ENCODE peak calls at places on chromosome 18, in five cellular contexts. One of them, this sample, is unnamed.

GRCh38 chr18:70197844-70198243 is 7.6 kb downstream of the RTTN start:
- DNase-seq in DND-41: no peak
- DNase-seq in BE2C: no peak
- DNase-seq in endothelial cell of umbilical vein: no peak
- DNase-seq in stomach: no peak
- DNase-seq in this sample: no peak

GRCh38 chr18:79615586-79615985 is 64.0 kb upstream of the CTDP1 start:
- DNase-seq in DND-41: no peak
- DNase-seq in BE2C: no peak
- DNase-seq in endothelial cell of umbilical vein: no peak
- DNase-seq in stomach: no peak
- DNase-seq in this sample: no peak

GRCh38 chr18:55124078-55124477 is 164.8 kb upstream of the CCDC68 start:
- DNase-seq in DND-41: no peak
- DNase-seq in BE2C: no peak
- DNase-seq in endothelial cell of umbilical vein: no peak
- DNase-seq in stomach: no peak
- DNase-seq in this sample: no peak

GRCh38 chr18:51321696-51322095 is 124.2 kb upstream of the MEX3C start:
- DNase-seq in DND-41: no peak
- DNase-seq in BE2C: no peak
- DNase-seq in endothelial cell of umbilical vein: no peak
- DNase-seq in stomach: no peak
- DNase-seq in this sample: no peak

GRCh38 chr18:63132819-63133200 is 186.8 kb downstream of the BCL2 start:
- DNase-seq in DND-41: no peak
- DNase-seq in BE2C: no peak
- DNase-seq in endothelial cell of umbilical vein: no peak
- DNase-seq in stomach: peak; percentile 41
- DNase-seq in this sample: no peak

GRCh38 chr18:24273596-24273995 is 124.0 kb downstream of the OSBPL1A start:
- DNase-seq in DND-41: no peak
- DNase-seq in BE2C: no peak
- DNase-seq in endothelial cell of umbilical vein: no peak
- DNase-seq in stomach: no peak
- DNase-seq in this sample: no peak

GRCh38 chr18:9757851-9758587 is 49.9 kb downstream of the RAB31 start:
- DNase-seq in DND-41: no peak
- DNase-seq in BE2C: no peak
- DNase-seq in endothelial cell of umbilical vein: no peak
- DNase-seq in stomach: no peak
- DNase-seq in this sample: peak; percentile 34

GRCh38 chr18:34122724-34123334 is 101.9 kb downstream of the NOL4 start:
- DNase-seq in DND-41: peak; percentile 38
- DNase-seq in BE2C: peak; percentile 10
- DNase-seq in endothelial cell of umbilical vein: peak; percentile 56
- DNase-seq in stomach: peak; percentile 34
- DNase-seq in this sample: peak; percentile 66

GRCh38 chr18:51724790-51725721 is 527.6 kb upstream of the MEX3C start:
- DNase-seq in DND-41: no peak
- DNase-seq in BE2C: no peak
- DNase-seq in endothelial cell of umbilical vein: no peak
- DNase-seq in stomach: no peak
- DNase-seq in this sample: no peak

GRCh38 chr18:2337552-2338141 is 233.7 kb downstream of the METTL4 start:
- DNase-seq in DND-41: peak; percentile 45
- DNase-seq in BE2C: peak; percentile 23
- DNase-seq in endothelial cell of umbilical vein: peak; percentile 27
- DNase-seq in stomach: peak; percentile 42
- DNase-seq in this sample: peak; percentile 85

GRCh38 chr18:76401496-76401895 is 93.5 kb downstream of the ZNF516 start:
- DNase-seq in DND-41: no peak
- DNase-seq in BE2C: no peak
- DNase-seq in endothelial cell of umbilical vein: no peak
- DNase-seq in stomach: no peak
- DNase-seq in this sample: no peak

GRCh38 chr18:22432672-22433137 is 15.0 kb upstream of the CTAGE1 start:
- DNase-seq in DND-41: no peak
- DNase-seq in BE2C: peak; percentile 18
- DNase-seq in endothelial cell of umbilical vein: peak; percentile 93
- DNase-seq in stomach: peak; percentile 82
- DNase-seq in this sample: no peak

GRCh38 chr18:36372902-36373301 is 75.4 kb downstream of the FHOD3 start:
- DNase-seq in DND-41: no peak
- DNase-seq in BE2C: no peak
- DNase-seq in endothelial cell of umbilical vein: no peak
- DNase-seq in stomach: no peak
- DNase-seq in this sample: no peak

GRCh38 chr18:56721031-56721430 is 69.9 kb downstream of the WDR7 start:
- DNase-seq in DND-41: no peak
- DNase-seq in BE2C: no peak
- DNase-seq in endothelial cell of umbilical vein: no peak
- DNase-seq in stomach: no peak
- DNase-seq in this sample: no peak

GRCh38 chr18:79393626-79394401 is 1.9 kb upstream of the NFATC1 start:
- DNase-seq in DND-41: peak; percentile 46
- DNase-seq in BE2C: peak; percentile 42
- DNase-seq in endothelial cell of umbilical vein: peak; percentile 94
- DNase-seq in stomach: peak; percentile 83
- DNase-seq in this sample: peak; percentile 88

GRCh38 chr18:32470136-32470712 is 458 bp downstream of the GAREM1 start:
- DNase-seq in DND-41: no peak
- DNase-seq in BE2C: peak; percentile 7
- DNase-seq in endothelial cell of umbilical vein: peak; percentile 42
- DNase-seq in stomach: peak; percentile 45
- DNase-seq in this sample: peak; percentile 71

GRCh38 chr18:13580351-13580750 is 146.0 kb downstream of the FAM210A start:
- DNase-seq in DND-41: no peak
- DNase-seq in BE2C: no peak
- DNase-seq in endothelial cell of umbilical vein: no peak
- DNase-seq in stomach: no peak
- DNase-seq in this sample: peak; percentile 44

GRCh38 chr18:13582283-13582682 is 144.1 kb downstream of the FAM210A start:
- DNase-seq in DND-41: no peak
- DNase-seq in BE2C: no peak
- DNase-seq in endothelial cell of umbilical vein: no peak
- DNase-seq in stomach: no peak
- DNase-seq in this sample: no peak

GRCh38 chr18:13581055-13581454 is 145.3 kb downstream of the FAM210A start:
- DNase-seq in DND-41: no peak
- DNase-seq in BE2C: no peak
- DNase-seq in endothelial cell of umbilical vein: no peak
- DNase-seq in stomach: no peak
- DNase-seq in this sample: no peak

GRCh38 chr18:13579874-13580273 is 146.5 kb downstream of the FAM210A start:
- DNase-seq in DND-41: no peak
- DNase-seq in BE2C: no peak
- DNase-seq in endothelial cell of umbilical vein: no peak
- DNase-seq in stomach: no peak
- DNase-seq in this sample: no peak

DNA sequence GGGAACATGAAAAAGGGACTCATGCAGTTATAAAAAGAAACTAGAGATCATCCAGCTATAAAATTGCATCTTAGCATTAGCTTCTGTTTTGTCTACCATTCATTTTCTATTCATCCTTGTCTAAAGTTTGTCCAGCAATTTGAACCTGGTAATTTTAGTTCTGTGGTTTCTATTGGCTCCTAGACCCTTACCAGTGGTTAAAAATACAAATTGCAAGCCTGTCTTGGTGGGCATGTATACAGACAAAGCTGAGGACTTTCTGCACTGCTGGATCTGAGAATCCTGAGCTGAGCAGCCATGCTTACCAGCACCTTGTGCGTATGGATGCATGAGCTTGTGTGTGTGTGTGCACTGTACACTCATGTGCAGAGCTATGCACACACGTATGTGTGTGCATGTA is 144.9 kb downstream of the FAM210A start:
- DNase-seq in DND-41: no peak
- DNase-seq in BE2C: no peak
- DNase-seq in endothelial cell of umbilical vein: no peak
- DNase-seq in stomach: no peak
- DNase-seq in this sample: peak; percentile 6
- H3K4me1 ChIP-seq in DND-41: peaks cover 36% of the 10 kb centered on the region
- H3K4me1 ChIP-seq in BE2C: peaks cover 13% of the 10 kb centered on the region
- H3K4me1 ChIP-seq in endothelial cell of umbilical vein: no peaks in the 10 kb centered on the region
- H3K4me1 ChIP-seq in stomach: peaks cover 49% of the 10 kb centered on the region
- H3K4me1 ChIP-seq in this sample: no peaks in the 10 kb centered on the region

GRCh38 chr18:12890500-12890899 is 6.5 kb upstream of the PTPN2 start:
- DNase-seq in DND-41: no peak
- DNase-seq in BE2C: no peak
- DNase-seq in endothelial cell of umbilical vein: no peak
- DNase-seq in stomach: no peak
- DNase-seq in this sample: no peak
- TF ChIP-seq CTCF in DND-41: peak; percentile 51
- TF ChIP-seq CTCF in BE2C: peak; percentile 30
- TF ChIP-seq CTCF in endothelial cell of umbilical vein: no peak
- TF ChIP-seq CTCF in stomach: no peak
- TF ChIP-seq CTCF in this sample: peak; percentile 51

GRCh38 chr18:58990720-58991119 is 126.0 kb downstream of the ZNF532 start:
- DNase-seq in DND-41: no peak
- DNase-seq in BE2C: no peak
- DNase-seq in endothelial cell of umbilical vein: no peak
- DNase-seq in stomach: no peak
- DNase-seq in this sample: peak; percentile 56

GRCh38 chr18:58991127-58991798 is 126.6 kb downstream of the ZNF532 start:
- DNase-seq in DND-41: no peak
- DNase-seq in BE2C: no peak
- DNase-seq in endothelial cell of umbilical vein: peak; percentile 60
- DNase-seq in stomach: no peak
- DNase-seq in this sample: no peak

GRCh38 chr18:58995663-58996062 is 131.0 kb downstream of the ZNF532 start:
- DNase-seq in DND-41: no peak
- DNase-seq in BE2C: no peak
- DNase-seq in endothelial cell of umbilical vein: no peak
- DNase-seq in stomach: no peak
- DNase-seq in this sample: no peak

GRCh38 chr18:58993260-58993659 is 128.6 kb downstream of the ZNF532 start:
- DNase-seq in DND-41: no peak
- DNase-seq in BE2C: no peak
- DNase-seq in endothelial cell of umbilical vein: peak; percentile 92
- DNase-seq in stomach: no peak
- DNase-seq in this sample: no peak

GRCh38 chr18:58992301-58993231 is 127.9 kb downstream of the ZNF532 start:
- DNase-seq in DND-41: no peak
- DNase-seq in BE2C: no peak
- DNase-seq in endothelial cell of umbilical vein: peak; percentile 91
- DNase-seq in stomach: no peak
- DNase-seq in this sample: peak; percentile 31
- H3K4me1 ChIP-seq in DND-41: no peaks in the 10 kb centered on the region
- H3K4me1 ChIP-seq in BE2C: no peaks in the 10 kb centered on the region
- H3K4me1 ChIP-seq in endothelial cell of umbilical vein: peaks cover 43% of the 10 kb centered on the region
- H3K4me1 ChIP-seq in stomach: peaks cover 21% of the 10 kb centered on the region
- H3K4me1 ChIP-seq in this sample: no peaks in the 10 kb centered on the region

DNA sequence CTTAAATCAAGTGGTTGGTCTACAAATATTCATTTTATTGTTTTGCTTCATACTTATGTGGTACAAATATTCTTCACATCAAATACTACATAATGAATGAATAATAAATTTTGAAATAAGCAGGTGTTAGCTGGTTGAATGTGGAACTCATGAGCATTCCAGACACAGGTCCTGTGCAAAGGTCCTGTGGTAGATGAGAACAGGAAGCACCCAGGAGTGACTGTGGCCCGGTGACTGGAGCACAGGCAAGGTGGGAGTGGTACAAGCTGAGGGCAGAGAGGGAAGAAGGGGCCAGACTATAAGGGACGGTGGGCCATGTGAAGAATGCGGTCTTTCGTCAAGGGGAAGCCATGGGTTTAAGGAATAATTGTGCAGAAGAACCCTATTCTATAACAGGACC is 26.2 kb upstream of the LOXHD1 start:
- DNase-seq in DND-41: no peak
- DNase-seq in BE2C: no peak
- DNase-seq in endothelial cell of umbilical vein: no peak
- DNase-seq in stomach: no peak
- DNase-seq in this sample: no peak
- TF ChIP-seq CTCF in DND-41: no peak
- TF ChIP-seq CTCF in BE2C: no peak
- TF ChIP-seq CTCF in endothelial cell of umbilical vein: no peak
- TF ChIP-seq CTCF in stomach: no peak
- TF ChIP-seq CTCF in this sample: no peak

DNA sequence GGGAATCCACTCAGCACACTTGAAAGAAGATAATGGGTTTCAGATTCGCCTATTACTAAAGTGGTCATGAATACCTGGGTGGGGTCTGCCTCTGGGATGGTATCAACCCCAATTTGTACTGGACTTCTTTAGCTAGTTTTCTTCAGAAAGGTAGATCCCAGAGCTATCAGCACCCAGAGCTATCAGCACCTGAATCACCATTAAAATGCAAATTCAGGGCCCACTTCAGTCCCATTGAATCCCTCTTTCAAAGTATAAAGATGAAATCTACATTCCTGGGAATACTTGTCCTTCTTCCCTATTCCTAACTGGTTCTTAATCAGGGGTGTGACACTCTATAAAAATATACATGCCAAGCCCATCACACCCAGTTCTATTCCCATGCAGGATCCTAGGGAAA is 914.3 kb downstream of the DCC start:
- DNase-seq in DND-41: no peak
- DNase-seq in BE2C: no peak
- DNase-seq in endothelial cell of umbilical vein: no peak
- DNase-seq in stomach: no peak
- DNase-seq in this sample: no peak
- H3K4me1 ChIP-seq in DND-41: no peaks in the 10 kb centered on the region
- H3K4me1 ChIP-seq in BE2C: no peaks in the 10 kb centered on the region
- H3K4me1 ChIP-seq in endothelial cell of umbilical vein: no peaks in the 10 kb centered on the region
- H3K4me1 ChIP-seq in stomach: no peaks in the 10 kb centered on the region
- H3K4me1 ChIP-seq in this sample: no peaks in the 10 kb centered on the region